ENCODE peak calls at places on chromosomes 4 and X, in nine cellular contexts. One of them, this sample, is unnamed.

GRCh38 chr4:15077969-15078368 is 75.7 kb downstream of the CPEB2 start:
- DNase-seq in mesendoderm: no peak
- DNase-seq in left ventricle myocardium inferior: no peak
- DNase-seq in effector memory CD4-positive, alpha-beta T cell: no peak
- DNase-seq in heart right ventricle: no peak
- DNase-seq in transverse colon: no peak
- DNase-seq in cardiac muscle cell: no peak
- DNase-seq in ovary: no peak
- DNase-seq in left lung: no peak
- DNase-seq in this sample: no peak

GRCh38 chr4:6408263-6408662 is 64.2 kb downstream of the PPP2R2C start:
- DNase-seq in mesendoderm: peak; percentile 64
- DNase-seq in left ventricle myocardium inferior: no peak
- DNase-seq in effector memory CD4-positive, alpha-beta T cell: no peak
- DNase-seq in heart right ventricle: no peak
- DNase-seq in transverse colon: no peak
- DNase-seq in cardiac muscle cell: no peak
- DNase-seq in ovary: no peak
- DNase-seq in left lung: no peak
- DNase-seq in this sample: no peak

GRCh38 chr4:122775987-122776836 is 43.7 kb downstream of the BBS12 start:
- DNase-seq in mesendoderm: no peak
- DNase-seq in left ventricle myocardium inferior: no peak
- DNase-seq in effector memory CD4-positive, alpha-beta T cell: no peak
- DNase-seq in heart right ventricle: no peak
- DNase-seq in transverse colon: no peak
- DNase-seq in cardiac muscle cell: no peak
- DNase-seq in ovary: no peak
- DNase-seq in left lung: no peak
- DNase-seq in this sample: no peak

GRCh38 chr4:123017636-123018390 is 95.4 kb upstream of the NUDT6 start:
- DNase-seq in mesendoderm: no peak
- DNase-seq in left ventricle myocardium inferior: no peak
- DNase-seq in effector memory CD4-positive, alpha-beta T cell: no peak
- DNase-seq in heart right ventricle: no peak
- DNase-seq in transverse colon: no peak
- DNase-seq in cardiac muscle cell: no peak
- DNase-seq in ovary: no peak
- DNase-seq in left lung: no peak
- DNase-seq in this sample: no peak

GRCh38 chr4:15327311-15328298 is 100.2 kb upstream of the C1QTNF7 start:
- DNase-seq in mesendoderm: peak; percentile 21
- DNase-seq in left ventricle myocardium inferior: no peak
- DNase-seq in effector memory CD4-positive, alpha-beta T cell: no peak
- DNase-seq in heart right ventricle: no peak
- DNase-seq in transverse colon: no peak
- DNase-seq in cardiac muscle cell: no peak
- DNase-seq in ovary: no peak
- DNase-seq in left lung: no peak
- DNase-seq in this sample: no peak

GRCh38 chr4:142497606-142498005 is 348.5 kb downstream of the INPP4B start:
- DNase-seq in mesendoderm: no peak
- DNase-seq in left ventricle myocardium inferior: no peak
- DNase-seq in effector memory CD4-positive, alpha-beta T cell: no peak
- DNase-seq in heart right ventricle: no peak
- DNase-seq in transverse colon: no peak
- DNase-seq in cardiac muscle cell: peak; percentile 71
- DNase-seq in ovary: no peak
- DNase-seq in left lung: no peak
- DNase-seq in this sample: no peak

GRCh38 chrX:1448793-1449580 is 3.7 kb downstream of the ASMTL start:
- DNase-seq in mesendoderm: no peak
- DNase-seq in left ventricle myocardium inferior: no peak
- DNase-seq in effector memory CD4-positive, alpha-beta T cell: no peak
- DNase-seq in heart right ventricle: no peak
- DNase-seq in transverse colon: no peak
- DNase-seq in cardiac muscle cell: no peak
- DNase-seq in ovary: no peak
- DNase-seq in left lung: no peak
- DNase-seq in this sample: peak; percentile 15

GRCh38 chrX:137044893-137045292 is 11.1 kb upstream of the GPR101 start:
- DNase-seq in mesendoderm: no peak
- DNase-seq in left ventricle myocardium inferior: no peak
- DNase-seq in effector memory CD4-positive, alpha-beta T cell: no peak
- DNase-seq in heart right ventricle: no peak
- DNase-seq in transverse colon: no peak
- DNase-seq in cardiac muscle cell: no peak
- DNase-seq in ovary: no peak
- DNase-seq in left lung: no peak
- DNase-seq in this sample: no peak

GRCh38 chrX:154824638-154825037 is 9.8 kb downstream of the SMIM9 start:
- DNase-seq in mesendoderm: no peak
- DNase-seq in left ventricle myocardium inferior: no peak
- DNase-seq in effector memory CD4-positive, alpha-beta T cell: no peak
- DNase-seq in heart right ventricle: no peak
- DNase-seq in transverse colon: no peak
- DNase-seq in cardiac muscle cell: no peak
- DNase-seq in ovary: no peak
- DNase-seq in left lung: no peak
- DNase-seq in this sample: no peak

GRCh38 chrX:42732506-42732905 is 45.5 kb downstream of the PPP1R2C start:
- DNase-seq in mesendoderm: no peak
- DNase-seq in left ventricle myocardium inferior: peak; percentile 15
- DNase-seq in effector memory CD4-positive, alpha-beta T cell: no peak
- DNase-seq in heart right ventricle: peak; percentile 14
- DNase-seq in transverse colon: no peak
- DNase-seq in cardiac muscle cell: no peak
- DNase-seq in ovary: no peak
- DNase-seq in left lung: no peak
- DNase-seq in this sample: peak; percentile 6

GRCh38 chrX:19697416-19697815 is 182.1 kb upstream of the MAP3K15 start:
- DNase-seq in mesendoderm: no peak
- DNase-seq in left ventricle myocardium inferior: no peak
- DNase-seq in effector memory CD4-positive, alpha-beta T cell: no peak
- DNase-seq in heart right ventricle: no peak
- DNase-seq in transverse colon: no peak
- DNase-seq in cardiac muscle cell: no peak
- DNase-seq in ovary: no peak
- DNase-seq in left lung: no peak
- DNase-seq in this sample: no peak

GRCh38 chr4:185210102-185210981 is 944 bp downstream of the SNX25 start:
- DNase-seq in mesendoderm: peak; percentile 80
- DNase-seq in left ventricle myocardium inferior: peak; percentile 38
- DNase-seq in effector memory CD4-positive, alpha-beta T cell: peak; percentile 26
- DNase-seq in heart right ventricle: peak; percentile 54
- DNase-seq in transverse colon: peak; percentile 51
- DNase-seq in cardiac muscle cell: peak; percentile 59
- DNase-seq in ovary: peak; percentile 70
- DNase-seq in left lung: peak; percentile 85
- DNase-seq in this sample: peak; percentile 57

GRCh38 chr4:185209031-185209851 is at the start of gene SNX25:
- DNase-seq in mesendoderm: peak; percentile 90
- DNase-seq in left ventricle myocardium inferior: peak; percentile 90
- DNase-seq in effector memory CD4-positive, alpha-beta T cell: peak; percentile 79
- DNase-seq in heart right ventricle: peak; percentile 90
- DNase-seq in transverse colon: peak; percentile 90
- DNase-seq in cardiac muscle cell: peak; percentile 93
- DNase-seq in ovary: peak; percentile 85
- DNase-seq in left lung: peak; percentile 95
- DNase-seq in this sample: peak; percentile 93

GRCh38 chr4:185211641-185212040 is 2.2 kb downstream of the SNX25 start:
- DNase-seq in mesendoderm: peak; percentile 57
- DNase-seq in left ventricle myocardium inferior: no peak
- DNase-seq in effector memory CD4-positive, alpha-beta T cell: no peak
- DNase-seq in heart right ventricle: no peak
- DNase-seq in transverse colon: no peak
- DNase-seq in cardiac muscle cell: no peak
- DNase-seq in ovary: no peak
- DNase-seq in left lung: no peak
- DNase-seq in this sample: no peak

GRCh38 chr4:185212566-185212965 is 3.2 kb downstream of the SNX25 start:
- DNase-seq in mesendoderm: peak; percentile 33
- DNase-seq in left ventricle myocardium inferior: no peak
- DNase-seq in effector memory CD4-positive, alpha-beta T cell: no peak
- DNase-seq in heart right ventricle: no peak
- DNase-seq in transverse colon: no peak
- DNase-seq in cardiac muscle cell: no peak
- DNase-seq in ovary: no peak
- DNase-seq in left lung: no peak
- DNase-seq in this sample: no peak

DNA sequence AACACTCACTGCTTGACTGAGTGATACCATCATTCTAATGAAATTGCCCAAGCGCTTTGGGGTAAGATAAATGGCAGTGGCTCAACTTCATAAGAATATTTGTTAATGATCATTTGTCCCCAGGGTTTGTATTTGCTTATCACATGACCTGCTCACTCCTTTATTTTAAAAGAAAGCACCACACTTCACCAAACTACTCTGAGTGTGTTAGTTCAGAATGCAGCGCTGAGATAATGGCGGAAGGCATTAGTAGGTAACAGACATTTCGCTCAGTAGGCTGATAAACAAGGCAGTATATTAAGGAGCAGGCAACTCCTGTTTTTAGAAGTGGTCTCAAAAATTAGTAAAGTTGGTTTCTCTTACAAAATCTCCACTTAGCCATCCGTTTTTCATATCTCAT is 1.6 kb downstream of the SNX25 start:
- DNase-seq in mesendoderm: peak; percentile 66
- DNase-seq in left ventricle myocardium inferior: no peak
- DNase-seq in effector memory CD4-positive, alpha-beta T cell: no peak
- DNase-seq in heart right ventricle: no peak
- DNase-seq in transverse colon: no peak
- DNase-seq in cardiac muscle cell: no peak
- DNase-seq in ovary: no peak
- DNase-seq in left lung: no peak
- DNase-seq in this sample: no peak
- H3K4me1 ChIP-seq in mesendoderm: peaks cover 16% of the 10 kb centered on the region
- H3K4me1 ChIP-seq in left ventricle myocardium inferior: peaks cover 39% of the 10 kb centered on the region
- H3K4me1 ChIP-seq in effector memory CD4-positive, alpha-beta T cell: peaks cover 16% of the 10 kb centered on the region
- H3K4me1 ChIP-seq in heart right ventricle: peaks cover 12% of the 10 kb centered on the region
- H3K4me1 ChIP-seq in transverse colon: no peaks in the 10 kb centered on the region
- H3K4me1 ChIP-seq in cardiac muscle cell: peaks cover 6% of the 10 kb centered on the region
- H3K4me1 ChIP-seq in ovary: no peaks in the 10 kb centered on the region
- H3K4me1 ChIP-seq in left lung: peaks cover 16% of the 10 kb centered on the region
- H3K4me1 ChIP-seq in this sample: peaks cover 8% of the 10 kb centered on the region

DNA sequence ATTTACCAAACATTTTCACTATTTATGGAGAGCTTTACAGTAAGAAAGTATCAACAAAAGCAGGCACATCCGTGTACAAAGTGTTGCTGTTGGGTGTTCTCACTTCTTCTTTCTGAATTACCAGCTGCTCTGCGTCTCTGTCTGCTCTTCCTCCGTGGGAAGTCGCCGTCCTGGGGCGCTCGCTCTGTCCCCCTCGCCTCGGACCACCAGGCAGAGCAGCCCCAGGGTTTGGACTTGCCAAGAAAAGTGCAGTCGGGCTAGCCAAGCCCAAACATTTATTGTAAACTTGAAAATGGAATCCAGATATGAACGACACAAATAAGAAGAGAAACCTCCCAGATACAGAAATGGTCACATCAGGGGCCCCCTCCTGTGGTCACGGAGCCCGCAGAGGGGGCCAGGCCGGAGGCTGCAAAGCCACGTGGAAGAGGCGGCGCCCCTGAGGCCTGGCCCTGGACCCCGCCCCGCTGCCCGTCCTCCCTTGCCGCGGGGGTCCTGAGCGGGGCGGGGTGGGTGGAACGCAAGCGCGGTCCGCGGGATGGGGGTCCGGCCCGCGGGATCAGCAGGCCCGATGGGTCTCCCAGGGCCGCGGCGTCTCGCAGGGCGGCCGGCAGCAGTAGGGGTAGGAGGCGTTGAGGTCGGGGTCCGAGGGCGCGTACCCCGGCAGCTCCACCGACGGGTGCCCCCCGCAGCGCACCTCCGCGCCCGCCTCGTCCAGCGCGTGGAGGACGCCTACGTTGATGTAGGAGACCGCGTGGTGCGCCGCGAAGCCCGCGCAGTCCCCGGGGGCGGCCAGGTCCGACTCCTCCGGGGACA is 1.5 kb downstream of the TMEM271 start:
- DNase-seq in mesendoderm: no peak
- DNase-seq in left ventricle myocardium inferior: no peak
- DNase-seq in effector memory CD4-positive, alpha-beta T cell: no peak
- DNase-seq in heart right ventricle: no peak
- DNase-seq in transverse colon: no peak
- DNase-seq in cardiac muscle cell: no peak
- DNase-seq in ovary: no peak
- DNase-seq in left lung: peak; percentile 60
- DNase-seq in this sample: no peak
- H3K4me3 ChIP-seq in mesendoderm: no peak overlapping the region
- H3K4me3 ChIP-seq in left ventricle myocardium inferior: no peak overlapping the region
- H3K4me3 ChIP-seq in effector memory CD4-positive, alpha-beta T cell: no peak overlapping the region
- H3K4me3 ChIP-seq in heart right ventricle: no peak overlapping the region
- H3K4me3 ChIP-seq in transverse colon: no peak overlapping the region
- H3K4me3 ChIP-seq in cardiac muscle cell: no peak overlapping the region
- H3K4me3 ChIP-seq in ovary: no peak overlapping the region
- H3K4me3 ChIP-seq in left lung: no peak overlapping the region
- H3K4me3 ChIP-seq in this sample: no peak overlapping the region

DNA sequence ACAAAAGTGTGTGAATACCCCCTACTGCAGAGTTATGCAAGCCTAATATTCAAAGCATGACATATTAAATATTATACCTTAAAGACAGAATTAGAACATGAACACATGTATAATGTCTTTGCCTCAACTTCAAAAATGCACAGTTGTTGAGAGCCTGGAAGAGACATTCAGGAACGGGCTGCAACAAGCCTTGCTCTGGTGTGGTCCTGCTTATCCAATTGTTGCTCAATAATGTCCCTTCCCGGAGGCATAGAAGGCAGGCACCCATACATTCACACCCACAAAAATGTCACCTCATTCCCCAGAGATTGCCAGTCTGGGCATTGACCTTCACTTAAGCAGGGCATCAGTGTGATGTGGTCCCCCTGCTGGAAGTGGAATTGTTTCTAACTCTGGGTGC is 238.8 kb downstream of the CBR4 start:
- DNase-seq in mesendoderm: no peak
- DNase-seq in left ventricle myocardium inferior: no peak
- DNase-seq in effector memory CD4-positive, alpha-beta T cell: no peak
- DNase-seq in heart right ventricle: no peak
- DNase-seq in transverse colon: no peak
- DNase-seq in cardiac muscle cell: no peak
- DNase-seq in ovary: no peak
- DNase-seq in left lung: no peak
- DNase-seq in this sample: no peak
- H3K4me1 ChIP-seq in mesendoderm: no peaks in the 10 kb centered on the region
- H3K4me1 ChIP-seq in left ventricle myocardium inferior: peaks cover 74% of the 10 kb centered on the region
- H3K4me1 ChIP-seq in effector memory CD4-positive, alpha-beta T cell: no peaks in the 10 kb centered on the region
- H3K4me1 ChIP-seq in heart right ventricle: peaks cover 37% of the 10 kb centered on the region
- H3K4me1 ChIP-seq in transverse colon: no peaks in the 10 kb centered on the region
- H3K4me1 ChIP-seq in cardiac muscle cell: peaks cover 22% of the 10 kb centered on the region
- H3K4me1 ChIP-seq in ovary: peaks cover 1% of the 10 kb centered on the region
- H3K4me1 ChIP-seq in left lung: no peaks in the 10 kb centered on the region
- H3K4me1 ChIP-seq in this sample: peaks cover 38% of the 10 kb centered on the region

DNA sequence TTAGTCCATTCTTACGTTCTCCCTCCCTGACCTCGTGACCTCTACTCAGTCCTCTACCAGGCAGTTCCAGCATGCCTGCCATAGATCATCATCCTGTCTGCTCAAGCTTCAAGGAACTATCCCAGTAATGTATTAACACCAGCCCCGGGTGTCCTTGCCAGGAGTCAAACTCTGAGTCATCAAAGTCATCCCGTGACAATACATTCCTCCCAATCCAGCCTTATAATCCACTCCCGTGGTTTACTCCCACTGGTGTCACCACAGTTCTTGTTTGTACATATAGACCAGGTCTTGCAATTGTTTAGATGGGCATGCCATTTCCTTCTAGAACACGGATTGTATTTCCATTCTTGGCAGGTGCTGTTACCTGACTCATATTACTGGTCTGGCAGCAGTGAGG is 68.7 kb upstream of the TAB3 start:
- DNase-seq in mesendoderm: peak; percentile 61
- DNase-seq in left ventricle myocardium inferior: no peak
- DNase-seq in effector memory CD4-positive, alpha-beta T cell: no peak
- DNase-seq in heart right ventricle: no peak
- DNase-seq in transverse colon: no peak
- DNase-seq in cardiac muscle cell: peak; percentile 21
- DNase-seq in ovary: no peak
- DNase-seq in left lung: no peak
- DNase-seq in this sample: no peak
- H3K4me3 ChIP-seq in mesendoderm: no peak overlapping the region
- H3K4me3 ChIP-seq in left ventricle myocardium inferior: no peak overlapping the region
- H3K4me3 ChIP-seq in effector memory CD4-positive, alpha-beta T cell: no peak overlapping the region
- H3K4me3 ChIP-seq in heart right ventricle: no peak overlapping the region
- H3K4me3 ChIP-seq in transverse colon: no peak overlapping the region
- H3K4me3 ChIP-seq in cardiac muscle cell: no peak overlapping the region
- H3K4me3 ChIP-seq in ovary: no peak overlapping the region
- H3K4me3 ChIP-seq in left lung: no peak overlapping the region
- H3K4me3 ChIP-seq in this sample: no peak overlapping the region

This sample was measured in heart left ventricle.